ENCODE peak calls at places on chromosomes 1 and 21, in four cellular contexts. Y is CD8-positive, alpha-beta T cell; X is A549; E is HCT116. B is an unnamed sample.

GRCh38 chr1:22362626-22363402 is 88.8 kb upstream of the ZBTB40 start:
- DNase-seq in Y (no peak), X (no peak), E (no peak), B (no peak)

GRCh38 chr1:171743014-171743870 is 1.4 kb upstream of the VAMP4 start:
- DNase-seq in Y (no peak), X (no peak), E (no peak), B (peak; percentile 88)

GRCh38 chr1:117564227-117565082 is 41.4 kb upstream of the TENT5C start:
- DNase-seq in Y (peak; percentile 15), X (no peak), E (no peak), B (no peak)

GRCh38 chr1:186819140-186819539 is 9.6 kb upstream of the PLA2G4A start:
- DNase-seq in Y (no peak), X (no peak), E (no peak), B (no peak)

GRCh38 chr1:171817511-171818265 is 23.6 kb upstream of the DNM3 start:
- DNase-seq in Y (no peak), X (peak; percentile 82), E (peak; percentile 57), B (peak; percentile 90)

GRCh38 chr1:210678306-210678705 is 349.6 kb downstream of the HHAT start:
- DNase-seq in Y (no peak), X (no peak), E (no peak), B (no peak)

GRCh38 chr21:38985423-38986378 is 180.0 kb downstream of the ETS2 start:
- DNase-seq in Y (no peak), X (no peak), E (no peak), B (peak; percentile 71)

GRCh38 chr1:10640079-10640578 is 156.3 kb downstream of the CASZ1 start:
- DNase-seq in Y (no peak), X (no peak), E (no peak), B (no peak)

GRCh38 chr1:39331647-39332046 is 127.2 kb downstream of the MACF1 start:
- DNase-seq in Y (no peak), X (no peak), E (no peak), B (no peak)

GRCh38 chr1:82565146-82565545 is 764.4 kb downstream of the ADGRL2 start:
- DNase-seq in Y (no peak), X (peak; percentile 3), E (peak; percentile 59), B (peak; percentile 90)

GRCh38 chr21:30831194-30831765 is 1.7 kb upstream of the KRTAP7-1 start:
- DNase-seq in Y (peak; percentile 50), X (peak; percentile 9), E (peak; percentile 3), B (no peak)

GRCh38 chr1:165050246-165050645 is 306.3 kb downstream of the LMX1A start:
- DNase-seq in Y (no peak), X (no peak), E (no peak), B (no peak)

GRCh38 chr1:75969550-75969949 is 37.3 kb upstream of the ASB17 start:
- DNase-seq in Y (no peak), X (no peak), E (no peak), B (peak; percentile 73)

GRCh38 chr1:59455206-59455605 is 158.3 kb downstream of the FGGY start:
- DNase-seq in Y (no peak), X (peak; percentile 4), E (no peak), B (peak; percentile 75)

GRCh38 chr1:38953433-38953860 is 11.8 kb upstream of the RHBDL2 start:
- DNase-seq in Y (no peak), X (no peak), E (no peak), B (peak; percentile 75)

DNA sequence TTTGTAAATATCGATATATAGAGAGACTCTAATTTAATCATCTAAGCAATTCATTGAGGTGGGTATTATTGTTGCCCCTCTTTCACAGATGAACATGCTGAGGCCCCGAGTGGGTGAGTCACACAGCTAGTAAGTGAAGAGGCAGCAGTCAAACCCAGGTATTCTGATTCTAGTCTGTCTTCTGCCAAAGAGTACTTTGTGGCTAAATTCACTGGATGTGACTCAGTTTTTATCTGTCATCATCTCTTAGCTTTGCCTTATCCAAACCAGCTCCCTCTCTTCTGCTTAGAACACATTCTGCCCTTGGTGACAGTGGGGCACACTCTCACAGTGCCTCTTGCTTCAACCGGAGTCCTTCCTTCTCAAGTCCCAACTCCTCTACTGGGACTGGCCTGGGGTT is 11.5 kb downstream of the FCRL5 start:
- DNase-seq in Y (no peak), X (no peak), E (no peak), B (peak; percentile 43)
- H3K4me1 ChIP-seq in Y (no peaks in the 10 kb centered on the region), X (no peaks in the 10 kb centered on the region), E (no peaks in the 10 kb centered on the region), B (no peaks in the 10 kb centered on the region)

GRCh38 chr1:235853653-235854052 is 13.1 kb downstream of the LYST start:
- DNase-seq in Y (no peak), X (no peak), E (no peak), B (no peak)

GRCh38 chr1:235857756-235858155 is 8.9 kb downstream of the LYST start:
- DNase-seq in Y (no peak), X (no peak), E (no peak), B (no peak)

GRCh38 chr1:235854347-235854746 is 12.4 kb downstream of the LYST start:
- DNase-seq in Y (no peak), X (no peak), E (no peak), B (no peak)

GRCh38 chr1:235858784-235859183 is 7.9 kb downstream of the LYST start:
- DNase-seq in Y (no peak), X (peak; percentile 24), E (no peak), B (no peak)

GRCh38 chr1:235855811-235856429 is 10.8 kb downstream of the LYST start:
- DNase-seq in Y (no peak), X (no peak), E (no peak), B (no peak)
- H3K27ac ChIP-seq in Y (no peak overlapping the region), X (no peak overlapping the region), E (no peak overlapping the region), B (no peak overlapping the region)

GRCh38 chr1:220880726-220881506 is 1.7 kb downstream of the HLX start:
- DNase-seq in Y (no peak), X (no peak), E (no peak), B (no peak)
- H3K4me1 ChIP-seq in Y (peaks cover 19% of the 10 kb centered on the region), X (peaks cover 18% of the 10 kb centered on the region), E (peaks cover 11% of the 10 kb centered on the region), B (no peaks in the 10 kb centered on the region)

DNA sequence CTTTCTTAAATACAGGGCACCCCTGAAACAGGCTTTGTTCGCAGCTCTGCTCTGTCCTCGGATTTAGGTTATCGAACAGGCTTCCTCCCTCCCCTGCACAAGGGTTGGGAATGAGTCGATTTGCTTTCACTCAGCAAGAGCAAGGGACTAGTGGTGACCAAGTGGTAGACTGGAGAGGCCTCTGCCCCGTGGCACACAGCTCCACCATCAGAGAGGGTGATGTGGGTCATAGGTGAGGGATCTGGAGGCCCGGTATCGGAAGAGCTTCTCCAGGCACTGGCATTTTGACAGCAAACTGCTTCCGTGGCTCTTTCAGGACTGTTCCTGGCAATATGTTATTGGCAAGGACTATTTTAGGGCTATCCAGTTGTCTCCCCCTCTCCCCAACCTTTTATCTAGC is 3.1 kb upstream of the ELF3 start:
- DNase-seq in Y (no peak), X (no peak), E (no peak), B (no peak)
- H3K27ac ChIP-seq in Y (no peak overlapping the region), X (peak overlapping the region; percentile 93), E (peak overlapping the region; percentile 74), B (no peak overlapping the region)

GRCh38 chr21:45296638-45297037 is 8.9 kb upstream of the POFUT2 start:
- DNase-seq in Y (no peak), X (no peak), E (no peak), B (no peak)
- H3K4me1 ChIP-seq in Y (peaks cover 24% of the 10 kb centered on the region), X (peaks cover 15% of the 10 kb centered on the region), E (peaks cover 17% of the 10 kb centered on the region), B (peaks cover 7% of the 10 kb centered on the region)

B was measured in foreskin keratinocyte.